ENCODE peak calls at places on chromosomes 7 and 10, in ten cellular contexts. H is transverse colon, Z is A549, J is suprapubic skin, X is sigmoid colon, I is ovary, K is K562, R is esophagus muscularis mucosa, U is H1, G is upper lobe of left lung. C is an unnamed sample.

GRCh38 chr7:101536232-101536631 is 92.9 kb downstream of the MYL10 start:
- DNase-seq in H (no peak), Z (no peak), J (no peak), X (no peak), I (no peak), K (no peak), R (no peak), U (no peak), G (no peak), C (peak; percentile 40)

GRCh38 chr10:117086545-117086944 is 51.5 kb downstream of the VAX1 start:
- DNase-seq in H (no peak), Z (no peak), J (no peak), X (no peak), I (no peak), K (no peak), R (no peak), U (no peak), G (no peak), C (no peak)

GRCh38 chr10:82238291-82238690 is 363.3 kb downstream of the NRG3 start:
- DNase-seq in H (no peak), Z (no peak), J (no peak), X (no peak), I (no peak), K (no peak), R (no peak), U (no peak), G (no peak), C (no peak)

GRCh38 chr7:116064179-116064578 is 33.6 kb upstream of the TFEC start:
- DNase-seq in H (no peak), Z (no peak), J (no peak), X (no peak), I (no peak), K (no peak), R (no peak), U (no peak), G (no peak), C (no peak)

GRCh38 chr7:2800923-2801682 is 43.0 kb downstream of the GNA12 start:
- DNase-seq in H (no peak), Z (no peak), J (no peak), X (peak; percentile 76), I (peak; percentile 77), K (no peak), R (no peak), U (no peak), G (no peak), C (no peak)

GRCh38 chr7:6641305-6642035 is 4.4 kb downstream of the ZNF316 start:
- DNase-seq in H (no peak), Z (no peak), J (no peak), X (no peak), I (no peak), K (no peak), R (no peak), U (no peak), G (no peak), C (no peak)

GRCh38 chr7:138506764-138507163 is 46.7 kb downstream of the TRIM24 start:
- DNase-seq in H (no peak), Z (no peak), J (no peak), X (no peak), I (no peak), K (no peak), R (no peak), U (no peak), G (no peak), C (no peak)

GRCh38 chr7:106982415-106982814 is 62.1 kb upstream of the PRKAR2B start:
- DNase-seq in H (no peak), Z (no peak), J (no peak), X (no peak), I (peak; percentile 36), K (no peak), R (no peak), U (no peak), G (no peak), C (no peak)

GRCh38 chr10:132481690-132482089 is 55.9 kb upstream of the INPP5A start:
- DNase-seq in H (no peak), Z (no peak), J (peak; percentile 49), X (peak; percentile 61), I (no peak), K (no peak), R (no peak), U (no peak), G (no peak), C (no peak)

GRCh38 chr7:79622781-79623180 is 169.3 kb upstream of the MAGI2 start:
- DNase-seq in H (no peak), Z (no peak), J (no peak), X (no peak), I (no peak), K (no peak), R (no peak), U (no peak), G (no peak), C (no peak)

DNA sequence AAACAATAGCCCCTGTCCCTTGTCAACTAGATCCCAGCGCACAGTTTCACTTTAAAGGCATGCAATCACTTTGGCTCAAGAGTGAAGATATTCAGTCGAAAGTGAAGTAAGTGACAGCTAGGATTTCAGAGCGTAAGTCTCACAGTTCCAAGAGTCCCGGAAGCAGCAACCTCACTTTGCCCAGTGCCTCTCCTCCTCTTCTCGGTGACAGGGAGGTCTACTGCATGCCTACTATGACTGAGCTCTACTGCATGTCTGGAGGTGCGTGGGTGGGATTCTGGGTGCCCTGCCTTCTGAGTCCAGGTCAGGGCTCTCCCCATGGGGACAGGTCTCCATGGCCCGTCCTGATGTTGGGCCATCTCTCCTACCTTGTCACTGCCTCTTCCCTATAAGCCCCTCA is 17.0 kb downstream of the PRKCQ start:
- DNase-seq in H (no peak), Z (no peak), J (no peak), X (no peak), I (no peak), K (no peak), R (no peak), U (no peak), G (no peak), C (no peak)
- TF ChIP-seq EP300 in H (no peak), Z (no peak), J (no peak), X (no peak), I (no peak), K (no peak), R (no peak), U (no peak), G (no peak), C (no peak)

DNA sequence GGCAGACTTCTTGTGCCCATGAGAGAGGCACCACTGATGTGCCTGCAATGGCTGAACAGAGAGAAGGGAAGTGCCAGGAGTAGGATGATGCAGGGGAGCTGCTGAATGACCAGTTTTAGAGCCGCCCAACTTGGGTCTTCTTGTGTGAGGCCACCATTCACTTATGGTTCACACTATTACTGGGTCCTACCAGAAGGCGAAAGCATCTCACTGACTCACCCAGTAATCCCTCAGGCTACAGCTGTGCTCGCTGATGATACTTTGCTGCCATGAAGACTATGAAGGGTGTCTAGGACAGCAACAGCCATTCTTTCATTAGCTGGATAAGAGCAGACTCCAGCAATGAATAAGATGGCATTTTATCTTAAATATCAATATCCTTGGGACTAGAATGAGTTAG is 47.6 kb downstream of the PLXNA4 start:
- DNase-seq in H (no peak), Z (no peak), J (no peak), X (no peak), I (no peak), K (no peak), R (no peak), U (no peak), G (no peak), C (no peak)
- H3K4me3 ChIP-seq in H (no peak overlapping the region), Z (no peak overlapping the region), J (no peak overlapping the region), X (no peak overlapping the region), I (no peak overlapping the region), K (no peak overlapping the region), R (no peak overlapping the region), U (no peak overlapping the region), G (no peak overlapping the region), C (no peak overlapping the region)

DNA sequence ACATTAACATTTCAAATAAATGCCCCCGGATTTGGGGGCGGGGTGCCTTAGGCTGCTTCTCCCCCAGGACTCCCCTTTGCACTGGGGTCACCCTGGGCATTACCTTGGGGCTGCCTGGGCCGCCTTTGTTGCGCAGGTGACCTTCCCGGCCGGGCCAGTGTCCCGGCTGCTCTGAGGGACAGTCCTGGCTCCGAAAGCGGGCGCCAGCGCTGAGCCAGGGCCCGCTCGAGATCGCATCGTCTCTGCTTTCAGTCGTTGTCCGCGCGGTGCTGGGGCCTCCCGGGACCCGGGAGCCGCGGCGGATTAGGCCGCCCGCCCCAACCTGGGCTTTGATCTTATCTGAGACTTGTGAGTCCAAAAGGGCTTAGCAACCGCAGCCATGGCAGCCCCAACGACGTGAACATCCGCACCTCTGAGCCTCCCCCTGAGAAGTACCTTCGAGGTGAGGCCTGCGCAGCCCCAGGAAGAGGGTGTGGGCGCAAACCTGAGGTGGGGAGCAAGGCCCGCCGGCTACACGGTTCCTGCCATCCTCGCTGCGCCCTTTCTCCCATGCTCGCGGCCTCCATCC is 14.8 kb upstream of the WAPL start:
- DNase-seq in H (peak; percentile 13), Z (no peak), J (no peak), X (no peak), I (no peak), K (no peak), R (no peak), U (no peak), G (peak; percentile 84), C (no peak)
- TF ChIP-seq EP300 in H (no peak), Z (no peak), J (no peak), X (no peak), I (no peak), K (no peak), R (no peak), U (no peak), G (no peak), C (no peak)

GRCh38 chr10:52316500-52316899 is 2.4 kb downstream of the DKK1 start:
- DNase-seq in H (no peak), Z (no peak), J (no peak), X (no peak), I (no peak), K (no peak), R (no peak), U (no peak), G (no peak), C (no peak)

GRCh38 chr10:52318136-52318810 is 4.2 kb downstream of the DKK1 start:
- DNase-seq in H (no peak), Z (no peak), J (no peak), X (no peak), I (no peak), K (no peak), R (no peak), U (no peak), G (no peak), C (no peak)

GRCh38 chr10:52314822-52315552 is 906 bp downstream of the DKK1 start:
- DNase-seq in H (peak; percentile 8), Z (peak; percentile 13), J (peak; percentile 69), X (no peak), I (no peak), K (no peak), R (no peak), U (no peak), G (peak; percentile 50), C (no peak)

GRCh38 chr10:52314007-52314821 is at the start of gene DKK1:
- DNase-seq in H (peak; percentile 77), Z (peak; percentile 93), J (peak; percentile 86), X (peak; percentile 69), I (no peak), K (no peak), R (no peak), U (peak; percentile 68), G (peak; percentile 93), C (peak; percentile 67)

DNA sequence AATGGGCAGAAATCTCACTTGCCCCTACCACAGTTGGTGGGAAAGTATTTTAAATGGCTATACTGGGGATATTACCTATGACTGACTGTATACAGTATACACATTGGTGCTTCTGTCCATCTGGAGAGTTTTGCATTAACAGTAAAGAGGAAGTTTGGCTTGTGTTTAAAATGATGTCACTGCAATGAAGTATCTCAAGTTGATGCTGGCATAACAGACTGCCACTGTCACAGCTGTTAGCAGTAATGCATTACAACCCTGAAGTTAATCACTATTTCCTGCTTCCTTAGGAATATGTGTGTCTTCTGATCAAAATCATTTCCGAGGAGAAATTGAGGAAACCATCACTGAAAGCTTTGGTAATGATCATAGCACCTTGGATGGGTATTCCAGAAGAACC is 1.9 kb downstream of the DKK1 start:
- DNase-seq in H (no peak), Z (no peak), J (no peak), X (no peak), I (no peak), K (no peak), R (no peak), U (no peak), G (no peak), C (no peak)
- H3K4me3 ChIP-seq in H (no peak overlapping the region), Z (peak overlapping the region; percentile 83), J (peak overlapping the region; percentile 52), X (no peak overlapping the region), I (no peak overlapping the region), K (no peak overlapping the region), R (no peak overlapping the region), U (no peak overlapping the region), G (no peak overlapping the region), C (no peak overlapping the region)

C was measured in stomach.